ENCODE peak calls at places on chromosomes 2 and 18, in six cellular contexts. E is thoracic aorta, Z is psoas muscle, W is fibroblast of lung, H is astrocyte, K is NT2/D1. L is an unnamed sample.

GRCh38 chr18:46772396-46772795 is 15.5 kb upstream of the ST8SIA5 start:
- DNase-seq in E (no peak), Z (no peak), W (no peak), H (no peak), K (no peak), L (no peak)

GRCh38 chr2:220393717-220394116 is 766.3 kb downstream of the SLC4A3 start:
- DNase-seq in E (no peak), Z (no peak), W (no peak), H (no peak), K (no peak), L (no peak)

GRCh38 chr2:85318222-85319182 is 9.3 kb downstream of the TGOLN2 start:
- DNase-seq in E (no peak), Z (no peak), W (peak), H (peak), K (no peak), L (peak)

GRCh38 chr2:2464095-2464494 is 133.0 kb upstream of the MYT1L start:
- DNase-seq in E (no peak), Z (no peak), W (no peak), H (no peak), K (no peak), L (no peak)

GRCh38 chr18:8162797-8163196 is 446.4 kb upstream of the RAB12 start:
- DNase-seq in E (no peak), Z (no peak), W (no peak), H (no peak), K (no peak), L (no peak)

GRCh38 chr2:153872311-153873061 is 764 bp downstream of the GALNT13 start:
- DNase-seq in E (no peak), Z (no peak), W (no peak), H (no peak), K (no peak), L (no peak)

GRCh38 chr2:156064540-156064939 is 268.0 kb downstream of the NR4A2 start:
- DNase-seq in E (no peak), Z (no peak), W (no peak), H (no peak), K (no peak), L (no peak)

GRCh38 chr2:101253013-101253712 is 477 bp downstream of the CNOT11 start:
- DNase-seq in E (peak), Z (peak), W (peak), H (peak), K (peak), L (peak)

GRCh38 chr2:240374085-240374907 is 61.2 kb upstream of the GPC1 start:
- DNase-seq in E (peak), Z (peak), W (peak), H (peak), K (peak), L (peak)

GRCh38 chr2:188969236-188970032 is 4.7 kb upstream of the COL3A1 start:
- DNase-seq in E (no peak), Z (no peak), W (peak), H (peak), K (no peak), L (peak)

GRCh38 chr2:873027-873426 is 77.6 kb upstream of the SNTG2 start:
- DNase-seq in E (no peak), Z (no peak), W (no peak), H (no peak), K (no peak), L (no peak)

GRCh38 chr2:100391735-100392515 is 25.5 kb downstream of the CHST10 start:
- DNase-seq in E (no peak), Z (no peak), W (no peak), H (no peak), K (no peak), L (no peak)

GRCh38 chr2:33786881-33787280 is 187.8 kb upstream of the FAM98A start:
- DNase-seq in E (no peak), Z (no peak), W (no peak), H (no peak), K (no peak), L (no peak)

GRCh38 chr2:226657340-226658053 is 142.1 kb downstream of the IRS1 start:
- DNase-seq in E (no peak), Z (no peak), W (no peak), H (no peak), K (no peak), L (no peak)

GRCh38 chr2:134491796-134492441 is 226.9 kb downstream of the TMEM163 start:
- DNase-seq in E (no peak), Z (no peak), W (no peak), H (no peak), K (no peak), L (no peak)

GRCh38 chr2:221484761-221485499 is 87.2 kb downstream of the EPHA4 start:
- DNase-seq in E (no peak), Z (no peak), W (no peak), H (no peak), K (no peak), L (no peak)

GRCh38 chr2:102141011-102141914 is 1.3 kb upstream of the IL1R1 start:
- DNase-seq in E (no peak), Z (no peak), W (peak), H (peak), K (no peak), L (peak)

GRCh38 chr2:151728736-151729415 is 5.4 kb downstream of the NEB start:
- DNase-seq in E (no peak), Z (no peak), W (no peak), H (no peak), K (no peak), L (no peak)

GRCh38 chr2:100178085-100178788 is 35.8 kb upstream of the AFF3 start:
- DNase-seq in E (no peak), Z (no peak), W (peak), H (peak), K (peak), L (peak)

GRCh38 chr18:6879508-6880195 is 150.1 kb downstream of the ARHGAP28 start:
- DNase-seq in E (no peak), Z (no peak), W (no peak), H (no peak), K (peak), L (no peak)

GRCh38 chr18:10454800-10455550 is 540 bp downstream of the APCDD1 start:
- DNase-seq in E (no peak), Z (peak), W (no peak), H (no peak), K (no peak), L (no peak)

GRCh38 chr2:10635430-10635829 is 54.3 kb downstream of the NOL10 start:
- DNase-seq in E (no peak), Z (no peak), W (no peak), H (no peak), K (no peak), L (peak)

GRCh38 chr2:127196998-127197397 is 23.1 kb downstream of the CYP27C1 start:
- DNase-seq in E (no peak), Z (no peak), W (no peak), H (no peak), K (no peak), L (no peak)

GRCh38 chr2:42659601-42660000 is 91.2 kb downstream of the MTA3 start:
- DNase-seq in E (no peak), Z (no peak), W (peak), H (peak), K (peak), L (peak)

GRCh38 chr18:6056171-6056932 is 161.0 kb upstream of the TMEM200C start:
- DNase-seq in E (no peak), Z (no peak), W (peak), H (peak), K (no peak), L (peak)

GRCh38 chr2:102367331-102367971 is 11.9 kb downstream of the IL18R1 start:
- DNase-seq in E (no peak), Z (no peak), W (no peak), H (no peak), K (no peak), L (no peak)

GRCh38 chr18:36340232-36340631 is 42.7 kb downstream of the FHOD3 start:
- DNase-seq in E (no peak), Z (no peak), W (no peak), H (no peak), K (no peak), L (no peak)

GRCh38 chr2:112144966-112145365 is 6.8 kb downstream of the FBLN7 start:
- DNase-seq in E (no peak), Z (no peak), W (no peak), H (no peak), K (no peak), L (no peak)

GRCh38 chr18:6031442-6031841 is 136.1 kb upstream of the TMEM200C start:
- DNase-seq in E (no peak), Z (no peak), W (no peak), H (no peak), K (no peak), L (no peak)

GRCh38 chr2:127563458-127564428 is 28.3 kb downstream of the MYO7B start:
- DNase-seq in E (no peak), Z (no peak), W (no peak), H (no peak), K (no peak), L (no peak)

GRCh38 chr18:35512761-35513160 is 15.0 kb upstream of the INO80C start:
- DNase-seq in E (no peak), Z (no peak), W (no peak), H (no peak), K (no peak), L (no peak)

GRCh38 chr18:67545681-67546080 is 29.2 kb upstream of the DSEL start:
- DNase-seq in E (no peak), Z (no peak), W (no peak), H (no peak), K (no peak), L (no peak)

GRCh38 chr2:152861349-152861942 is 143.0 kb downstream of the ARL6IP6 start:
- DNase-seq in E (no peak), Z (no peak), W (no peak), H (no peak), K (peak), L (peak)

GRCh38 chr2:1429895-1430294 is 16.6 kb downstream of the TPO start:
- DNase-seq in E (no peak), Z (no peak), W (no peak), H (no peak), K (peak), L (no peak)

GRCh38 chr2:64914247-64914646 is 75.0 kb upstream of the SLC1A4 start:
- DNase-seq in E (no peak), Z (no peak), W (no peak), H (no peak), K (no peak), L (no peak)
- H3K4me3 ChIP-seq in E (no peak), Z (no peak), W (no peak), H (no peak), K (no peak), L (no peak)

DNA sequence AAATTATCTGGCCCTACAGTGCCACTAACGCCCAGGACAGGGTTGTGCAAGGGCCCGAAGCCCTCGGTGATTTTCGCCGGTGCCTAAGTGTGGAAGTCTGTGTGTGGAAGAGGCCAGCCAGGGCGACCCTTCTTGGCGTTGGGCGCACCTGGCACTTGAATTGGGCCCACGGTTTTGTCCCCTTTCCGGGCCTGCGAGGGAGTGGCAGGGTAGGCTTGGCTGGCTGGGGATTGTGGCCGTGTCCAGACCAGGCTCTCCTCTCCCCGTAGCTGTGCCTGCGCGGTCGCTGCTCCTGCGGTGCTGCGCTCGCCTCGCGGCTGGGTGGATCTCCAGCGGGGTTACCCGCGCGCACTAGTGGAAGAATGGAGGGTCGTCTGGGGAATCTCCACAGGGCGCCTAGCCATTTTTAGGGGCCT is 16.2 kb downstream of the EVX2 start:
- DNase-seq in E (no peak), Z (no peak), W (no peak), H (no peak), K (no peak), L (no peak)
- H3K4me3 ChIP-seq in E (peak), Z (peak), W (peak), H (peak), K (no peak), L (no peak)

GRCh38 chr2:196360650-196361049 is 189.3 kb upstream of the STK17B start:
- DNase-seq in E (no peak), Z (no peak), W (no peak), H (no peak), K (no peak), L (no peak)
- H3K4me3 ChIP-seq in E (no peak), Z (no peak), W (no peak), H (no peak), K (no peak), L (no peak)

GRCh38 chr18:12836551-12836950 is 47.5 kb downstream of the PTPN2 start:
- DNase-seq in E (no peak), Z (no peak), W (no peak), H (no peak), K (no peak), L (no peak)

GRCh38 chr18:12838178-12838634 is 45.8 kb downstream of the PTPN2 start:
- DNase-seq in E (no peak), Z (peak), W (peak), H (peak), K (no peak), L (peak)

GRCh38 chr18:12839526-12840196 is 44.4 kb downstream of the PTPN2 start:
- DNase-seq in E (no peak), Z (no peak), W (peak), H (peak), K (no peak), L (peak)

GRCh38 chr18:12839057-12839525 is 44.9 kb downstream of the PTPN2 start:
- DNase-seq in E (no peak), Z (no peak), W (no peak), H (no peak), K (no peak), L (no peak)

GRCh38 chr18:12837747-12838146 is 46.3 kb downstream of the PTPN2 start:
- DNase-seq in E (no peak), Z (no peak), W (peak), H (peak), K (no peak), L (peak)
- H3K4me3 ChIP-seq in E (peak), Z (no peak), W (no peak), H (no peak), K (no peak), L (no peak)

DNA sequence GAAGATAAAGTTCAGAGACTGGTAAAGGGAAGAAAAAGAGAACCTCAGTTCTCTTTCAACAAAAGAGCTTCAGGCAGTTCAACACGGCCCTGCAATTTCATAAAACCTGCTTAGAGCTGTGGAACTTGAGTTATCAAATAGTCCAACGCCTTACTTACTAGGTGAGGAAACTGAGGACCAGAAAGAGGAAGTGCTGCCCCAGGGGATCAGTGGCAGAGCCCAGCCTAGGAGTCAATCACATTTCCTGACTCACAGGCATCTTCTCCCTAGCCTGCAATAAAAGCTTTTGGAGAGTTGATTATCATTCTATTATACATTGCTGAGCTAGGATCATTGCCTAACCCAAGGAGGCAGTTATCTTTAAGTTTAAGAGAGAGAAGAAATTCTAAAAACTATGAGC is 77.4 kb downstream of the TXNL1 start:
- DNase-seq in E (no peak), Z (no peak), W (no peak), H (no peak), K (no peak), L (no peak)
- H3K4me3 ChIP-seq in E (no peak), Z (no peak), W (no peak), H (no peak), K (no peak), L (no peak)